ENCODE peak calls at places on chromosomes 16 and 17, in four cellular contexts. One of them, this sample, is unnamed.

GRCh38 chr17:66904760-66905637 is 59.5 kb upstream of the CACNG4 start:
- DNase-seq in activated CD4-positive, CD25-positive, alpha-beta regulatory T cell treated with anti-CD3 and anti-CD28 coated beads, Interleukin-2, amount 50 U/mL, for 72 hours: no peak
- DNase-seq in activated CD4-positive, alpha-beta T cell treated with anti-CD3 and anti-CD28 coated beads, Interleukin-2, amount 50 U/mL, for 1 hour: no peak
- DNase-seq in glutamatergic neuron: no peak
- DNase-seq in this sample: peak; percentile 86

GRCh38 chr17:41211845-41212466 is 14.5 kb upstream of the KRTAP9-2 start:
- DNase-seq in activated CD4-positive, CD25-positive, alpha-beta regulatory T cell treated with anti-CD3 and anti-CD28 coated beads, Interleukin-2, amount 50 U/mL, for 72 hours: no peak
- DNase-seq in activated CD4-positive, alpha-beta T cell treated with anti-CD3 and anti-CD28 coated beads, Interleukin-2, amount 50 U/mL, for 1 hour: no peak
- DNase-seq in glutamatergic neuron: no peak
- DNase-seq in this sample: peak; percentile 85

GRCh38 chr17:41352597-41353366 is 2.2 kb upstream of the KRT33A start:
- DNase-seq in activated CD4-positive, CD25-positive, alpha-beta regulatory T cell treated with anti-CD3 and anti-CD28 coated beads, Interleukin-2, amount 50 U/mL, for 72 hours: no peak
- DNase-seq in activated CD4-positive, alpha-beta T cell treated with anti-CD3 and anti-CD28 coated beads, Interleukin-2, amount 50 U/mL, for 1 hour: no peak
- DNase-seq in glutamatergic neuron: no peak
- DNase-seq in this sample: no peak

GRCh38 chr16:88665570-88665969 is 2.7 kb upstream of the MVD start:
- DNase-seq in activated CD4-positive, CD25-positive, alpha-beta regulatory T cell treated with anti-CD3 and anti-CD28 coated beads, Interleukin-2, amount 50 U/mL, for 72 hours: no peak
- DNase-seq in activated CD4-positive, alpha-beta T cell treated with anti-CD3 and anti-CD28 coated beads, Interleukin-2, amount 50 U/mL, for 1 hour: no peak
- DNase-seq in glutamatergic neuron: no peak
- DNase-seq in this sample: no peak

GRCh38 chr17:81959362-81960129 is 1.4 kb downstream of the NOTUM start:
- DNase-seq in activated CD4-positive, CD25-positive, alpha-beta regulatory T cell treated with anti-CD3 and anti-CD28 coated beads, Interleukin-2, amount 50 U/mL, for 72 hours: peak; percentile 86
- DNase-seq in activated CD4-positive, alpha-beta T cell treated with anti-CD3 and anti-CD28 coated beads, Interleukin-2, amount 50 U/mL, for 1 hour: peak; percentile 82
- DNase-seq in glutamatergic neuron: peak; percentile 76
- DNase-seq in this sample: peak; percentile 55

GRCh38 chr16:81821422-81822128 is 42.5 kb downstream of the PLCG2 start:
- DNase-seq in activated CD4-positive, CD25-positive, alpha-beta regulatory T cell treated with anti-CD3 and anti-CD28 coated beads, Interleukin-2, amount 50 U/mL, for 72 hours: no peak
- DNase-seq in activated CD4-positive, alpha-beta T cell treated with anti-CD3 and anti-CD28 coated beads, Interleukin-2, amount 50 U/mL, for 1 hour: no peak
- DNase-seq in glutamatergic neuron: no peak
- DNase-seq in this sample: no peak

GRCh38 chr17:38451030-38451839 is 23.0 kb downstream of the ARHGAP23 start:
- DNase-seq in activated CD4-positive, CD25-positive, alpha-beta regulatory T cell treated with anti-CD3 and anti-CD28 coated beads, Interleukin-2, amount 50 U/mL, for 72 hours: no peak
- DNase-seq in activated CD4-positive, alpha-beta T cell treated with anti-CD3 and anti-CD28 coated beads, Interleukin-2, amount 50 U/mL, for 1 hour: no peak
- DNase-seq in glutamatergic neuron: no peak
- DNase-seq in this sample: no peak

GRCh38 chr17:4492762-4493561 is 5.7 kb upstream of the SPNS2 start:
- DNase-seq in activated CD4-positive, CD25-positive, alpha-beta regulatory T cell treated with anti-CD3 and anti-CD28 coated beads, Interleukin-2, amount 50 U/mL, for 72 hours: no peak
- DNase-seq in activated CD4-positive, alpha-beta T cell treated with anti-CD3 and anti-CD28 coated beads, Interleukin-2, amount 50 U/mL, for 1 hour: no peak
- DNase-seq in glutamatergic neuron: no peak
- DNase-seq in this sample: peak; percentile 51

GRCh38 chr16:85929259-85929704 is 30.3 kb downstream of the IRF8 start:
- DNase-seq in activated CD4-positive, CD25-positive, alpha-beta regulatory T cell treated with anti-CD3 and anti-CD28 coated beads, Interleukin-2, amount 50 U/mL, for 72 hours: no peak
- DNase-seq in activated CD4-positive, alpha-beta T cell treated with anti-CD3 and anti-CD28 coated beads, Interleukin-2, amount 50 U/mL, for 1 hour: no peak
- DNase-seq in glutamatergic neuron: no peak
- DNase-seq in this sample: no peak

GRCh38 chr17:493666-494065 is 141.1 kb upstream of the RPH3AL start:
- DNase-seq in activated CD4-positive, CD25-positive, alpha-beta regulatory T cell treated with anti-CD3 and anti-CD28 coated beads, Interleukin-2, amount 50 U/mL, for 72 hours: no peak
- DNase-seq in activated CD4-positive, alpha-beta T cell treated with anti-CD3 and anti-CD28 coated beads, Interleukin-2, amount 50 U/mL, for 1 hour: no peak
- DNase-seq in glutamatergic neuron: no peak
- DNase-seq in this sample: no peak

GRCh38 chr17:65049085-65049756 is 7.3 kb downstream of the GNA13 start:
- DNase-seq in activated CD4-positive, CD25-positive, alpha-beta regulatory T cell treated with anti-CD3 and anti-CD28 coated beads, Interleukin-2, amount 50 U/mL, for 72 hours: no peak
- DNase-seq in activated CD4-positive, alpha-beta T cell treated with anti-CD3 and anti-CD28 coated beads, Interleukin-2, amount 50 U/mL, for 1 hour: no peak
- DNase-seq in glutamatergic neuron: no peak
- DNase-seq in this sample: no peak

GRCh38 chr17:6573982-6574688 is 17.8 kb upstream of the PITPNM3 start:
- DNase-seq in activated CD4-positive, CD25-positive, alpha-beta regulatory T cell treated with anti-CD3 and anti-CD28 coated beads, Interleukin-2, amount 50 U/mL, for 72 hours: no peak
- DNase-seq in activated CD4-positive, alpha-beta T cell treated with anti-CD3 and anti-CD28 coated beads, Interleukin-2, amount 50 U/mL, for 1 hour: no peak
- DNase-seq in glutamatergic neuron: no peak
- DNase-seq in this sample: no peak

GRCh38 chr16:66359012-66359411 is 7.5 kb upstream of the CDH5 start:
- DNase-seq in activated CD4-positive, CD25-positive, alpha-beta regulatory T cell treated with anti-CD3 and anti-CD28 coated beads, Interleukin-2, amount 50 U/mL, for 72 hours: no peak
- DNase-seq in activated CD4-positive, alpha-beta T cell treated with anti-CD3 and anti-CD28 coated beads, Interleukin-2, amount 50 U/mL, for 1 hour: no peak
- DNase-seq in glutamatergic neuron: no peak
- DNase-seq in this sample: peak; percentile 49

GRCh38 chr17:48603959-48604769 is 622 bp downstream of the HOXB6 start:
- DNase-seq in activated CD4-positive, CD25-positive, alpha-beta regulatory T cell treated with anti-CD3 and anti-CD28 coated beads, Interleukin-2, amount 50 U/mL, for 72 hours: no peak
- DNase-seq in activated CD4-positive, alpha-beta T cell treated with anti-CD3 and anti-CD28 coated beads, Interleukin-2, amount 50 U/mL, for 1 hour: no peak
- DNase-seq in glutamatergic neuron: no peak
- DNase-seq in this sample: peak; percentile 88

GRCh38 chr16:80680839-80681238 is 123.6 kb downstream of the CDYL2 start:
- DNase-seq in activated CD4-positive, CD25-positive, alpha-beta regulatory T cell treated with anti-CD3 and anti-CD28 coated beads, Interleukin-2, amount 50 U/mL, for 72 hours: no peak
- DNase-seq in activated CD4-positive, alpha-beta T cell treated with anti-CD3 and anti-CD28 coated beads, Interleukin-2, amount 50 U/mL, for 1 hour: no peak
- DNase-seq in glutamatergic neuron: no peak
- DNase-seq in this sample: no peak

GRCh38 chr17:28178800-28179199 is 136.3 kb downstream of the NLK start:
- DNase-seq in activated CD4-positive, CD25-positive, alpha-beta regulatory T cell treated with anti-CD3 and anti-CD28 coated beads, Interleukin-2, amount 50 U/mL, for 72 hours: no peak
- DNase-seq in activated CD4-positive, alpha-beta T cell treated with anti-CD3 and anti-CD28 coated beads, Interleukin-2, amount 50 U/mL, for 1 hour: no peak
- DNase-seq in glutamatergic neuron: no peak
- DNase-seq in this sample: no peak

GRCh38 chr16:19071811-19072777 is 4.7 kb downstream of the COQ7 start:
- DNase-seq in activated CD4-positive, CD25-positive, alpha-beta regulatory T cell treated with anti-CD3 and anti-CD28 coated beads, Interleukin-2, amount 50 U/mL, for 72 hours: peak; percentile 52
- DNase-seq in activated CD4-positive, alpha-beta T cell treated with anti-CD3 and anti-CD28 coated beads, Interleukin-2, amount 50 U/mL, for 1 hour: peak; percentile 55
- DNase-seq in glutamatergic neuron: peak; percentile 65
- DNase-seq in this sample: peak; percentile 77

GRCh38 chr17:39270923-39271322 is 45.2 kb upstream of the STAC2 start:
- DNase-seq in activated CD4-positive, CD25-positive, alpha-beta regulatory T cell treated with anti-CD3 and anti-CD28 coated beads, Interleukin-2, amount 50 U/mL, for 72 hours: no peak
- DNase-seq in activated CD4-positive, alpha-beta T cell treated with anti-CD3 and anti-CD28 coated beads, Interleukin-2, amount 50 U/mL, for 1 hour: no peak
- DNase-seq in glutamatergic neuron: no peak
- DNase-seq in this sample: no peak

GRCh38 chr16:66923866-66924265 is 1.5 kb downstream of the RRAD start:
- DNase-seq in activated CD4-positive, CD25-positive, alpha-beta regulatory T cell treated with anti-CD3 and anti-CD28 coated beads, Interleukin-2, amount 50 U/mL, for 72 hours: no peak
- DNase-seq in activated CD4-positive, alpha-beta T cell treated with anti-CD3 and anti-CD28 coated beads, Interleukin-2, amount 50 U/mL, for 1 hour: no peak
- DNase-seq in glutamatergic neuron: no peak
- DNase-seq in this sample: no peak

GRCh38 chr17:21539146-21539545 is 153.2 kb upstream of the KCNJ18 start:
- DNase-seq in activated CD4-positive, CD25-positive, alpha-beta regulatory T cell treated with anti-CD3 and anti-CD28 coated beads, Interleukin-2, amount 50 U/mL, for 72 hours: no peak
- DNase-seq in activated CD4-positive, alpha-beta T cell treated with anti-CD3 and anti-CD28 coated beads, Interleukin-2, amount 50 U/mL, for 1 hour: no peak
- DNase-seq in glutamatergic neuron: no peak
- DNase-seq in this sample: no peak

GRCh38 chr16:68236804-68237242 is 896 bp upstream of the ESRP2 start:
- DNase-seq in activated CD4-positive, CD25-positive, alpha-beta regulatory T cell treated with anti-CD3 and anti-CD28 coated beads, Interleukin-2, amount 50 U/mL, for 72 hours: no peak
- DNase-seq in activated CD4-positive, alpha-beta T cell treated with anti-CD3 and anti-CD28 coated beads, Interleukin-2, amount 50 U/mL, for 1 hour: no peak
- DNase-seq in glutamatergic neuron: peak; percentile 29
- DNase-seq in this sample: no peak

GRCh38 chr16:2929693-2930092 is 18.0 kb downstream of the FLYWCH1 start:
- DNase-seq in activated CD4-positive, CD25-positive, alpha-beta regulatory T cell treated with anti-CD3 and anti-CD28 coated beads, Interleukin-2, amount 50 U/mL, for 72 hours: no peak
- DNase-seq in activated CD4-positive, alpha-beta T cell treated with anti-CD3 and anti-CD28 coated beads, Interleukin-2, amount 50 U/mL, for 1 hour: no peak
- DNase-seq in glutamatergic neuron: no peak
- DNase-seq in this sample: no peak

GRCh38 chr16:2702871-2703745 is 16.9 kb downstream of the PRSS27 start:
- DNase-seq in activated CD4-positive, CD25-positive, alpha-beta regulatory T cell treated with anti-CD3 and anti-CD28 coated beads, Interleukin-2, amount 50 U/mL, for 72 hours: no peak
- DNase-seq in activated CD4-positive, alpha-beta T cell treated with anti-CD3 and anti-CD28 coated beads, Interleukin-2, amount 50 U/mL, for 1 hour: no peak
- DNase-seq in glutamatergic neuron: peak; percentile 14
- DNase-seq in this sample: no peak

GRCh38 chr16:23506606-23506994 is 3.7 kb downstream of the GGA2 start:
- DNase-seq in activated CD4-positive, CD25-positive, alpha-beta regulatory T cell treated with anti-CD3 and anti-CD28 coated beads, Interleukin-2, amount 50 U/mL, for 72 hours: no peak
- DNase-seq in activated CD4-positive, alpha-beta T cell treated with anti-CD3 and anti-CD28 coated beads, Interleukin-2, amount 50 U/mL, for 1 hour: no peak
- DNase-seq in glutamatergic neuron: no peak
- DNase-seq in this sample: no peak

GRCh38 chr17:45740553-45741330 is 43.4 kb upstream of the CRHR1 start:
- DNase-seq in activated CD4-positive, CD25-positive, alpha-beta regulatory T cell treated with anti-CD3 and anti-CD28 coated beads, Interleukin-2, amount 50 U/mL, for 72 hours: peak; percentile 50
- DNase-seq in activated CD4-positive, alpha-beta T cell treated with anti-CD3 and anti-CD28 coated beads, Interleukin-2, amount 50 U/mL, for 1 hour: no peak
- DNase-seq in glutamatergic neuron: peak; percentile 65
- DNase-seq in this sample: peak; percentile 77

GRCh38 chr16:72473631-72474030 is 301.7 kb upstream of the PMFBP1 start:
- DNase-seq in activated CD4-positive, CD25-positive, alpha-beta regulatory T cell treated with anti-CD3 and anti-CD28 coated beads, Interleukin-2, amount 50 U/mL, for 72 hours: no peak
- DNase-seq in activated CD4-positive, alpha-beta T cell treated with anti-CD3 and anti-CD28 coated beads, Interleukin-2, amount 50 U/mL, for 1 hour: no peak
- DNase-seq in glutamatergic neuron: no peak
- DNase-seq in this sample: no peak

GRCh38 chr17:15169676-15170075 is 95.5 kb downstream of the PMP22 start:
- DNase-seq in activated CD4-positive, CD25-positive, alpha-beta regulatory T cell treated with anti-CD3 and anti-CD28 coated beads, Interleukin-2, amount 50 U/mL, for 72 hours: no peak
- DNase-seq in activated CD4-positive, alpha-beta T cell treated with anti-CD3 and anti-CD28 coated beads, Interleukin-2, amount 50 U/mL, for 1 hour: no peak
- DNase-seq in glutamatergic neuron: no peak
- DNase-seq in this sample: no peak

GRCh38 chr17:44362964-44363612 is 565 bp downstream of the FAM171A2 start:
- DNase-seq in activated CD4-positive, CD25-positive, alpha-beta regulatory T cell treated with anti-CD3 and anti-CD28 coated beads, Interleukin-2, amount 50 U/mL, for 72 hours: no peak
- DNase-seq in activated CD4-positive, alpha-beta T cell treated with anti-CD3 and anti-CD28 coated beads, Interleukin-2, amount 50 U/mL, for 1 hour: no peak
- DNase-seq in glutamatergic neuron: peak; percentile 52
- DNase-seq in this sample: no peak